ENCODE peak calls at places on chromosome 2, in eight cellular contexts. B is hepatocyte, O is BE2C, L is fibroblast of the conjunctiva, K is retinal pigment epithelial cell, I is endodermal cell, E is sigmoid colon, Q is astrocyte. F is an unnamed sample.

GRCh38 chr2:71878626-71879508 is 268.8 kb downstream of the CYP26B1 start:
- DNase-seq in B (no peak), O (no peak), L (no peak), K (no peak), I (no peak), E (no peak), Q (no peak), F (no peak)

GRCh38 chr2:157789933-157790511 is 86.1 kb downstream of the ACVR1 start:
- DNase-seq in B (no peak), O (no peak), L (no peak), K (peak; percentile 65), I (no peak), E (peak; percentile 68), Q (no peak), F (peak; percentile 46)

GRCh38 chr2:72127401-72128058 is 20.1 kb downstream of the CYP26B1 start:
- DNase-seq in B (no peak), O (no peak), L (no peak), K (no peak), I (peak; percentile 34), E (peak; percentile 63), Q (no peak), F (no peak)

GRCh38 chr2:60414731-60415130 is 138.7 kb downstream of the BCL11A start:
- DNase-seq in B (no peak), O (no peak), L (peak; percentile 61), K (no peak), I (no peak), E (no peak), Q (peak; percentile 49), F (no peak)

GRCh38 chr2:241894056-241894641 is 24.6 kb downstream of the RTP5 start:
- DNase-seq in B (no peak), O (no peak), L (no peak), K (no peak), I (peak; percentile 51), E (no peak), Q (no peak), F (no peak)

GRCh38 chr2:3022841-3023372 is 354.7 kb downstream of the EIPR1 start:
- DNase-seq in B (no peak), O (no peak), L (no peak), K (no peak), I (peak; percentile 36), E (no peak), Q (no peak), F (no peak)

GRCh38 chr2:62641410-62641843 is 64.1 kb upstream of the EHBP1 start:
- DNase-seq in B (no peak), O (no peak), L (no peak), K (no peak), I (no peak), E (no peak), Q (no peak), F (no peak)

GRCh38 chr2:184814428-184814827 is 216.1 kb downstream of the ZNF804A start:
- DNase-seq in B (no peak), O (no peak), L (no peak), K (no peak), I (no peak), E (no peak), Q (no peak), F (no peak)

GRCh38 chr2:56770490-56770889 is 586.7 kb downstream of the CCDC85A start:
- DNase-seq in B (no peak), O (no peak), L (no peak), K (no peak), I (no peak), E (no peak), Q (peak; percentile 62), F (no peak)

GRCh38 chr2:104844813-104845551 is 8.9 kb upstream of the POU3F3 start:
- DNase-seq in B (no peak), O (no peak), L (no peak), K (no peak), I (peak; percentile 88), E (no peak), Q (no peak), F (no peak)

GRCh38 chr2:28394331-28394877 is 1.7 kb downstream of the FOSL2 start:
- DNase-seq in B (peak; percentile 70), O (peak; percentile 40), L (no peak), K (no peak), I (no peak), E (peak; percentile 91), Q (peak; percentile 56), F (peak; percentile 81)

GRCh38 chr2:119749405-119750066 is 10.2 kb upstream of the PTPN4 start:
- DNase-seq in B (no peak), O (no peak), L (no peak), K (no peak), I (no peak), E (no peak), Q (peak; percentile 76), F (no peak)

GRCh38 chr2:226835796-226836547 is at the start of gene RHBDD1:
- DNase-seq in B (peak; percentile 97), O (peak; percentile 94), L (peak; percentile 87), K (peak; percentile 83), I (peak; percentile 94), E (peak; percentile 97), Q (peak; percentile 91), F (peak; percentile 90)

GRCh38 chr2:128028668-128029054 is 802 bp upstream of the SAP130 start:
- DNase-seq in B (no peak), O (no peak), L (no peak), K (no peak), I (no peak), E (no peak), Q (no peak), F (no peak)

GRCh38 chr2:25483584-25484266 is 142.0 kb upstream of the DNMT3A start:
- DNase-seq in B (no peak), O (no peak), L (no peak), K (no peak), I (no peak), E (no peak), Q (no peak), F (no peak)

GRCh38 chr2:177604291-177605065 is 211.9 kb downstream of the AGPS start:
- DNase-seq in B (peak; percentile 81), O (peak; percentile 29), L (peak; percentile 65), K (peak; percentile 25), I (peak; percentile 71), E (no peak), Q (peak; percentile 60), F (peak; percentile 36)

GRCh38 chr2:216119986-216120385 is 10.8 kb downstream of the XRCC5 start:
- DNase-seq in B (no peak), O (no peak), L (no peak), K (no peak), I (no peak), E (no peak), Q (no peak), F (no peak)

GRCh38 chr2:103959174-103960125 is 894.5 kb upstream of the POU3F3 start:
- DNase-seq in B (peak; percentile 76), O (peak; percentile 35), L (peak; percentile 12), K (peak; percentile 2), I (peak; percentile 82), E (no peak), Q (peak; percentile 12), F (no peak)

GRCh38 chr2:130726614-130727180 is 2.2 kb upstream of the GPR148 start:
- DNase-seq in B (no peak), O (no peak), L (no peak), K (no peak), I (no peak), E (no peak), Q (no peak), F (no peak)

GRCh38 chr2:60570281-60570680 is 16.8 kb upstream of the BCL11A start:
- DNase-seq in B (no peak), O (no peak), L (no peak), K (peak; percentile 30), I (no peak), E (no peak), Q (no peak), F (no peak)

GRCh38 chr2:225042800-225043167 is 516 bp upstream of the DOCK10 start:
- DNase-seq in B (no peak), O (no peak), L (no peak), K (no peak), I (no peak), E (no peak), Q (no peak), F (no peak)

F was measured in tibial artery.